ENCODE peak calls at places on chromosomes 13 and 19, in five cellular contexts. Y is A549, H is choroid plexus epithelial cell, Q is cardiac fibroblast, N is fibroblast of villous mesenchyme. D is an unnamed sample.

GRCh38 chr19:33686687-33687541 is 65.2 kb downstream of the CHST8 start:
- DNase-seq in Q (no peak), N (no peak), H (no peak), Y (no peak), D (no peak)

GRCh38 chr19:7869453-7869909 is 4.7 kb downstream of the PRR36 start:
- DNase-seq in N (peak), Y (no peak), H (peak), Q (peak), D (peak)

GRCh38 chr13:44396963-44397580 is 23.4 kb downstream of the SERP2 start:
- DNase-seq in Q (peak), N (peak), H (peak), Y (no peak), D (no peak)

GRCh38 chr19:2261438-2262172 is 5.4 kb upstream of the JSRP1 start:
- DNase-seq in Q (peak), Y (no peak), N (peak), H (peak), D (peak)

GRCh38 chr13:91576590-91576989 is 178.2 kb downstream of the GPC5 start:
- DNase-seq in Y (no peak), Q (peak), H (no peak), N (no peak), D (no peak)

GRCh38 chr19:50705422-50706019 is 14.1 kb downstream of the SHANK1 start:
- DNase-seq in H (peak), N (peak), Q (peak), Y (peak), D (peak)

GRCh38 chr19:32646556-32646955 is 28.4 kb downstream of the ANKRD27 start:
- DNase-seq in Y (no peak), N (no peak), Q (no peak), H (no peak), D (no peak)

GRCh38 chr13:57638147-57638890 is 6.8 kb downstream of the PCDH17 start:
- DNase-seq in Q (no peak), Y (no peak), H (no peak), N (no peak), D (no peak)

GRCh38 chr13:73481877-73482445 is 423.2 kb downstream of the KLF5 start:
- DNase-seq in Y (no peak), H (no peak), N (no peak), Q (no peak), D (no peak)

GRCh38 chr13:107329991-107330390 is 762.1 kb upstream of the ARGLU1 start:
- DNase-seq in N (no peak), H (peak), Q (no peak), Y (no peak), D (no peak)

GRCh38 chr13:45851171-45851889 is at the start of gene SIAH3:
- DNase-seq in Y (no peak), Q (peak), H (peak), N (peak), D (peak)

GRCh38 chr19:18006895-18007604 is 920 bp upstream of the ARRDC2 start:
- DNase-seq in Q (peak), Y (peak), H (peak), N (peak), D (peak)

GRCh38 chr13:108342369-108343289 is 73.1 kb downstream of the TNFSF13B start:
- DNase-seq in H (peak), N (peak), Q (peak), Y (peak), D (peak)

GRCh38 chr19:33512580-33513137 is 8.9 kb downstream of the PEPD start:
- DNase-seq in Q (no peak), N (no peak), H (no peak), Y (no peak), D (no peak)

GRCh38 chr19:6720369-6721112 is at the start of gene C3:
- DNase-seq in Q (peak), Y (peak), N (peak), H (peak), D (peak)

GRCh38 chr19:574658-575526 is 2.5 kb downstream of the BSG start:
- DNase-seq in Y (no peak), N (peak), Q (peak), H (peak), D (peak)

GRCh38 chr19:31656507-31656906 is 307.3 kb upstream of the TSHZ3 start:
- DNase-seq in H (no peak), Y (no peak), Q (no peak), N (no peak), D (no peak)

GRCh38 chr13:104106705-104107393 is 1040.6 kb upstream of the SLC10A2 start:
- DNase-seq in H (peak), Y (no peak), N (no peak), Q (peak), D (peak)

GRCh38 chr19:367561-367960 is 23.0 kb upstream of the MIER2 start:
- DNase-seq in Y (no peak), H (no peak), Q (no peak), N (no peak), D (no peak)

GRCh38 chr13:42405665-42406390 is 133.9 kb downstream of the AKAP11 start:
- DNase-seq in Y (no peak), N (peak), H (peak), Q (peak), D (peak)

GRCh38 chr19:35986664-35987570 is 8.1 kb upstream of the SDHAF1 start:
- DNase-seq in Y (peak), Q (no peak), H (no peak), N (no peak), D (no peak)

GRCh38 chr13:66835040-66835628 is 395.0 kb downstream of the PCDH9 start:
- DNase-seq in H (peak), Q (peak), Y (peak), N (peak), D (no peak)

GRCh38 chr13:35856084-35856483 is 275.1 kb downstream of the DCLK1 start:
- DNase-seq in H (no peak), Y (no peak), Q (no peak), N (no peak), D (no peak)

GRCh38 chr19:16520074-16520973 is 21.9 kb downstream of the CHERP start:
- DNase-seq in Q (no peak), N (no peak), Y (no peak), H (no peak), D (no peak)

GRCh38 chr19:38662508-38663155 is 15.2 kb downstream of the ACTN4 start:
- DNase-seq in H (no peak), Y (no peak), Q (no peak), N (no peak), D (no peak)
- H3K4me3 ChIP-seq in H (no peak), Y (no peak), Q (no peak), N (no peak), D (no peak)

DNA sequence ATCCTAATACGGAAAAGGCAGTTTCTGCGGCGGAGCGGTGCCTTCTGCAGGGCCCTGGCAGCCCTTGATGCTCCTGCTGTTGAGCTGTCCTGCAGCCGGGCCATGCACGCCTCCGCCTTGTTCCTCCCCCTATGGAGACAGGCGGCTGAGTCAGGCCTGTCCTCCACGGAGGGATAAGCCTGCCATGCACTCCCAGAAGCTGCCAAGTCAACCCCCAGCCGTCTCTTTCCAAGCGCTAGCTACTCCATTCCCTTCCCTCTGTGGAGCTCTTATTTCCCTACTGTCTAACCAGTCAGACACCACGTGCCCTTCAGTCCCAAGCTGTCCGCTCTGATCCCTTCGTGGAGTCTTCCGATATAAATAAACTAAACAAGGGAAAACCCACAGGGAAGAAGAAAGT is 197.0 kb downstream of the COL4A1 start:
- DNase-seq in Y (no peak), N (peak), H (peak), Q (peak), D (peak)
- H3K4me3 ChIP-seq in Y (no peak), N (no peak), H (no peak), Q (no peak), D (no peak)

DNA sequence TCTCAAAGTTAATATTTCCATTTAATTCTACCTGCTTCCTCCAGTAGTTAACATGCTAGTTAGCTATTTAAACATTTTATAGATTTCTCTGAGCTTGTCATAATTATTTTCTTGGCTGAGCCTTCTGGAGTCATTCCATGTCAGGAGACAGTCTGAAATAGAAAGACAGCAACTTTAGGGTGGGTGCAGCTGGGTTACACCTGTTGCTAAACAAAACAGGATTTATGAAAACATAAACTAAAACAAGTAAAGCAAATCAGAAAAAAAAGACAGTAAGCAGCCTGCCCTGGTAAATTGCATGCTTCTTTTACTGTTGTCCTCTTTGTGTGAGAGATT is 330.0 kb downstream of the DLEU7 start:
- DNase-seq in Q (no peak), H (no peak), N (peak), Y (no peak), D (no peak)
- H3K4me3 ChIP-seq in Q (no peak), H (no peak), N (no peak), Y (no peak), D (no peak)

DNA sequence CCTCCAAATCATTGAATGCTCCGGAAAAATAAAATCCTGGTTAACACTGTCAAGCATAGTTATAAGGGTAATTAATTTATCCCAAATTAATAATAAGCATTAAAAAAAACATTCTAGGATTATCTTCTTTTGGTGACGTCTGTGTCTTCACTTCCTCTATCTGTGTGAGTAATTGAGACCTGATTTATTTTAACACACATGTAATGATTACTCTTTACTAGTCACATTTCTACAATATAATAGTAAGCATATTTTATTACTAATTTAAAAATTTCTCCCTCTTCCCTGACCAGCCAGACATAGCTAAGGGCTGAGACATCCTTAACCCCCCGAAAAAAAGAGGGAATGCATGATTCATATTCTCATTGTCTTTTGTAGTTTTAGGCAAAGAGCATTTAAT is 2.3 kb downstream of the FNDC3A start:
- DNase-seq in Y (no peak), N (no peak), Q (no peak), H (peak), D (peak)
- H3K4me3 ChIP-seq in Y (peak), N (peak), Q (peak), H (peak), D (no peak)

GRCh38 chr19:49117677-49118564 is 1.0 kb downstream of the C19orf73 start:
- DNase-seq in Y (no peak), Q (no peak), H (no peak), N (no peak), D (no peak)
- H3K4me3 ChIP-seq in Y (peak), Q (peak), H (peak), N (peak), D (peak)

GRCh38 chr13:94707400-94708021 is 4.8 kb downstream of the SOX21 start:
- DNase-seq in H (no peak), Q (no peak), N (no peak), Y (peak), D (no peak)
- H3K4me3 ChIP-seq in H (no peak), Q (no peak), N (no peak), Y (peak), D (peak)

DNA sequence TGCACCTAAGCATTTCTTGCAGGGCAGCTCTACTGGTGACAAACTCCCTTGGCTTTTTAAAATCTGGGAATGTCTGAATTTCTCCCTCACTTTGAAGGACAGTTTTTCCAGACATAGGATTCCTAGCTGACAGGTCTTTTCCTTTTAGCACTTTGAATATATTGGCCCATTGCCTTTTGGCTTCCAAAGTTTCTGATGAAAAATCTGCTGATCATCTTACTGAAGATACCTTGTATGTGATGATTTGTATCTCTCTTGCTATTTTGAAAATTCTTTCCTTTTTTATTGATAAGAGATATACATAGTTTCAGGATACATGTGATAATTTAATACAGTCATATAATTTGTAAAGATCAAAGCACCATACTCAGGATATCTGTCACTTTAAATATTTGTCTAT is 211.1 kb downstream of the ZIC5 start:
- DNase-seq in N (no peak), Y (no peak), Q (no peak), H (no peak), D (no peak)
- H3K4me3 ChIP-seq in N (no peak), Y (no peak), Q (no peak), H (no peak), D (no peak)

D was measured in epithelial cell of esophagus.